ENCODE peak calls at places on chromosome 4, in nine cellular contexts. J is psoas muscle; F is lower lobe of right lung; U is GM12878; G is coronary artery; E is GM06990; N is endodermal cell; R is neural crest cell; C is CD8-positive, alpha-beta T cell. X is an unnamed sample.

GRCh38 chr4:100462206-100462605 is 55.6 kb downstream of the EMCN start:
- DNase-seq in J (no peak), F (no peak), U (no peak), G (no peak), E (no peak), N (no peak), R (no peak), C (no peak), X (no peak)

GRCh38 chr4:186755550-186756519 is 32.2 kb upstream of the FAT1 start:
- DNase-seq in J (no peak), F (no peak), U (no peak), G (no peak), E (no peak), N (no peak), R (no peak), C (no peak), X (no peak)

GRCh38 chr4:136662539-136662938 is 869.8 kb downstream of the PCDH18 start:
- DNase-seq in J (no peak), F (no peak), U (no peak), G (no peak), E (no peak), N (no peak), R (no peak), C (no peak), X (no peak)

GRCh38 chr4:168612435-168613139 is 115.7 kb downstream of the PALLD start:
- DNase-seq in J (no peak), F (no peak), U (no peak), G (no peak), E (no peak), N (no peak), R (no peak), C (no peak), X (no peak)

GRCh38 chr4:120163895-120164294 is 97.2 kb upstream of the MAD2L1 start:
- DNase-seq in J (no peak), F (no peak), U (no peak), G (no peak), E (no peak), N (no peak), R (no peak), C (no peak), X (no peak)

GRCh38 chr4:112082954-112083586 is 62.2 kb upstream of the FAM241A start:
- DNase-seq in J (no peak), F (no peak), U (no peak), G (no peak), E (no peak), N (no peak), R (no peak), C (no peak), X (no peak)

GRCh38 chr4:87005690-87006461 is 71.1 kb downstream of the AFF1 start:
- DNase-seq in J (no peak), F (no peak), U (peak; percentile 51), G (no peak), E (peak; percentile 46), N (no peak), R (peak; percentile 6), C (no peak), X (no peak)

GRCh38 chr4:147761218-147761883 is 29.5 kb downstream of the ARHGAP10 start:
- DNase-seq in J (no peak), F (no peak), U (no peak), G (no peak), E (no peak), N (no peak), R (no peak), C (no peak), X (no peak)

GRCh38 chr4:138439143-138439581 is 197.0 kb upstream of the SLC7A11 start:
- DNase-seq in J (no peak), F (no peak), U (no peak), G (no peak), E (no peak), N (no peak), R (no peak), C (no peak), X (no peak)

GRCh38 chr4:57233391-57233790 is 123.2 kb upstream of the IGFBP7 start:
- DNase-seq in J (no peak), F (no peak), U (no peak), G (no peak), E (no peak), N (no peak), R (no peak), C (no peak), X (no peak)

GRCh38 chr4:159252491-159252890 is 149.6 kb downstream of the RAPGEF2 start:
- DNase-seq in J (no peak), F (no peak), U (no peak), G (no peak), E (no peak), N (no peak), R (no peak), C (no peak), X (no peak)

GRCh38 chr4:113815826-113816225 is 54.3 kb upstream of the CAMK2D start:
- DNase-seq in J (no peak), F (no peak), U (no peak), G (no peak), E (no peak), N (no peak), R (no peak), C (no peak), X (no peak)

GRCh38 chr4:29927895-29928294 is 792.3 kb upstream of the PCDH7 start:
- DNase-seq in J (no peak), F (no peak), U (no peak), G (no peak), E (no peak), N (peak; percentile 33), R (no peak), C (no peak), X (no peak)
- TF ChIP-seq CTCF in J (no peak), F (no peak), U (no peak), G (no peak), E (no peak), N (peak; percentile 35), R (no peak), C (no peak), X (no peak)

GRCh38 chr4:185730849-185731608 is 81.0 kb downstream of the SORBS2 start:
- DNase-seq in J (no peak), F (no peak), U (no peak), G (no peak), E (peak; percentile 50), N (no peak), R (no peak), C (no peak), X (no peak)
- TF ChIP-seq CTCF in J (no peak), F (no peak), U (no peak), G (no peak), E (no peak), N (no peak), R (no peak), C (no peak), X (peak; percentile 36)

GRCh38 chr4:1029957-1030520 is 18.6 kb downstream of the FGFRL1 start:
- DNase-seq in J (no peak), F (no peak), U (no peak), G (no peak), E (no peak), N (peak; percentile 82), R (no peak), C (no peak), X (no peak)
- TF ChIP-seq CTCF in J (no peak), F (no peak), U (no peak), G (no peak), E (no peak), N (no peak), R (no peak), C (no peak), X (no peak)

GRCh38 chr4:20431422-20432014 is 179.8 kb downstream of the SLIT2 start:
- DNase-seq in J (no peak), F (no peak), U (no peak), G (no peak), E (no peak), N (no peak), R (no peak), C (no peak), X (no peak)

GRCh38 chr4:20426028-20426427 is 174.3 kb downstream of the SLIT2 start:
- DNase-seq in J (no peak), F (no peak), U (no peak), G (no peak), E (no peak), N (no peak), R (no peak), C (no peak), X (no peak)

GRCh38 chr4:20432098-20432497 is 180.4 kb downstream of the SLIT2 start:
- DNase-seq in J (no peak), F (no peak), U (no peak), G (no peak), E (no peak), N (no peak), R (no peak), C (no peak), X (no peak)

GRCh38 chr4:20430555-20430954 is 178.8 kb downstream of the SLIT2 start:
- DNase-seq in J (no peak), F (no peak), U (no peak), G (no peak), E (no peak), N (no peak), R (no peak), C (no peak), X (no peak)

DNA sequence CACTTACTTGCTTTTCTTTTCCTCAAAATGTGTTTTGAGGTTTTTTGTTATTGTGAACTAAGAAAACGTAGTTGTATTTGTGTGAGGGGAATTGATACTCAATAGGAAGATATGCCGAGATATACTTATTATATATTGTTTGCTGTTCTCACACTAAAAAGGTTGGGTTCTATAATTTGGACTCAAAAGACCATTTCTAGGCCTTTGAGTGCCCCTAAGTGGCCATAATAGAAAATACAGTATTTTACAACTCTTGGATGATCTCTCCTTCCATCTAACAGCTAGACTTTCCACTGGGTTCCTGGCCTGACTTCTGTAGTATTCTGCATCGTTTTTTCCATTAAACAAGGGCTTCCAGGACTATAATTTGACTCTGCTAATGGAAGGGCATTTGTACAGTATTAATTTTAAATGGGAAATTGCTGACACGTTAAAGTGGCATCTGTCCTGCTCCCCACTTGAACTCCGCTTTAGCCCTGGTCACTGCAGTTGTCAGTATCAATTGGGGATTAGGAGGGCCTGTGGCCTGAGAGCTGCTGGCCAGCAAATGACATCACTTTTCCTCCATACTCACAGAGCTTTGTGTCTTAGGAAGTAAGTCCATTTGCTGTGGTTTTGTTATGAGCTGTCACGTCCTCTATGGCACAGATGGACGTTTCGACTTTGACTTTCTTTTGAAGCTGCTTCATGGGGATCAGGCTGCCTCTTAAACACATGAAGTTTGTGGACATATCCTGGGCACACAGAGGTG is 176.9 kb downstream of the SLIT2 start:
- DNase-seq in J (no peak), F (no peak), U (no peak), G (no peak), E (no peak), N (no peak), R (no peak), C (no peak), X (no peak)
- TF ChIP-seq CTCF in J (no peak), F (no peak), U (peak; percentile 28), G (no peak), E (peak; percentile 17), N (peak; percentile 58), R (peak; percentile 51), C (no peak), X (no peak)

GRCh38 chr4:154018659-154019058 is 229.8 kb upstream of the SFRP2 start:
- DNase-seq in J (no peak), F (no peak), U (no peak), G (no peak), E (no peak), N (peak; percentile 86), R (peak; percentile 33), C (no peak), X (no peak)
- TF ChIP-seq CTCF in J (no peak), F (no peak), U (no peak), G (no peak), E (peak; percentile 21), N (peak; percentile 72), R (no peak), C (no peak), X (no peak)